ENCODE peak calls at places on chromosomes 13 and 19, in four cellular contexts. S is H7, X is AG09309, H is tibial artery. Q is an unnamed sample.
A peak's percentile ranks its signal among the peaks of the same experiment; 100 is the strongest.

GRCh38 chr13:24618219-24618955 is 61.8 kb upstream of the ATP12A start:
- DNase-seq in S (no peak), X (no peak), H (no peak), Q (no peak)

GRCh38 chr19:50510700-50511068 is 307 bp downstream of the JOSD2 start:
- DNase-seq in S (peak; percentile 97), X (no peak), H (no peak), Q (no peak)

GRCh38 chr19:33467851-33468250 is 53.7 kb downstream of the PEPD start:
- DNase-seq in S (no peak), X (no peak), H (peak; percentile 27), Q (peak; percentile 35)

GRCh38 chr19:28531979-28532378 is 681.0 kb downstream of the UQCRFS1 start:
- DNase-seq in S (no peak), X (no peak), H (no peak), Q (no peak)

GRCh38 chr13:50686547-50686946 is 156.9 kb downstream of the DLEU7 start:
- DNase-seq in S (no peak), X (no peak), H (no peak), Q (no peak)

GRCh38 chr19:50695251-50696064 is 24.1 kb downstream of the SHANK1 start:
- DNase-seq in S (peak; percentile 96), X (no peak), H (no peak), Q (peak; percentile 80)

GRCh38 chr19:7904074-7905020 is 670 bp downstream of the MAP2K7 start:
- DNase-seq in S (peak; percentile 92), X (no peak), H (peak; percentile 81), Q (peak; percentile 74)

GRCh38 chr13:108272333-108272732 is 2.8 kb downstream of the TNFSF13B start:
- DNase-seq in S (no peak), X (no peak), H (no peak), Q (no peak)

GRCh38 chr19:8113017-8113416 is 36.4 kb downstream of the FBN3 start:
- DNase-seq in S (no peak), X (no peak), H (no peak), Q (no peak)

GRCh38 chr13:52447815-52448552 is 2.5 kb downstream of the VPS36 start:
- DNase-seq in S (no peak), X (no peak), H (no peak), Q (no peak)

GRCh38 chr19:13865578-13866462 is 11.1 kb upstream of the NANOS3 start:
- DNase-seq in S (peak; percentile 88), X (no peak), H (no peak), Q (no peak)

GRCh38 chr13:93307166-93307565 is 80.6 kb downstream of the GPC6 start:
- DNase-seq in S (no peak), X (no peak), H (no peak), Q (no peak)

GRCh38 chr13:41654800-41655199 is 197.4 kb downstream of the RGCC start:
- DNase-seq in S (no peak), X (no peak), H (no peak), Q (no peak)

GRCh38 chr13:113106666-113107065 is 1.1 kb downstream of the F7 start:
- DNase-seq in S (peak; percentile 66), X (no peak), H (no peak), Q (no peak)

Q was measured in endodermal cell.